ENCODE peak calls at places on chromosomes 11 and 22, in four cellular contexts. R is activated CD4-positive, alpha-beta T cell treated with anti-CD3 and anti-CD28 coated beads, Interleukin-2, amount 50 U/mL, for 24 hours; G is stimulated activated effector memory CD8-positive, alpha-beta T cell treated with anti-CD3 and anti-CD28 coated beads, Interleukin-12 subunit alpha, Interleukin-12 subunit beta, amount 100 ng/mL, for 72 hours; U is colonic mucosa. I is an unnamed sample.

GRCh38 chr11:128040603-128041002 is 546.8 kb downstream of the ETS1 start:
- DNase-seq in R (no peak), G (no peak), U (no peak), I (peak; percentile 33)

GRCh38 chr22:46290121-46290842 is 6.4 kb upstream of the GTSE1 start:
- DNase-seq in R (no peak), G (no peak), U (no peak), I (no peak)

GRCh38 chr11:128299132-128299726 is 288.1 kb downstream of the ETS1 start:
- DNase-seq in R (no peak), G (peak; percentile 55), U (no peak), I (peak; percentile 57)

GRCh38 chr11:43933226-43933607 is 9.2 kb upstream of the C11orf96 start:
- DNase-seq in R (no peak), G (no peak), U (no peak), I (no peak)

GRCh38 chr11:73423506-73423905 is 47.3 kb downstream of the RELT start:
- DNase-seq in R (no peak), G (no peak), U (no peak), I (no peak)

GRCh38 chr22:45185718-45186511 is 22.2 kb downstream of the NUP50 start:
- DNase-seq in R (no peak), G (no peak), U (no peak), I (no peak)

GRCh38 chr11:76524919-76525318 is 80.1 kb downstream of the EMSY start:
- DNase-seq in R (no peak), G (no peak), U (peak; percentile 56), I (peak; percentile 83)

GRCh38 chr11:78370406-78371172 is 47.0 kb downstream of the GAB2 start:
- DNase-seq in R (no peak), G (no peak), U (no peak), I (peak; percentile 68)

GRCh38 chr11:73308963-73309960 is 1.2 kb downstream of the ARHGEF17 start:
- DNase-seq in R (no peak), G (no peak), U (peak; percentile 82), I (peak; percentile 96)

GRCh38 chr11:14237333-14237988 is 121.5 kb downstream of the RRAS2 start:
- DNase-seq in R (no peak), G (no peak), U (no peak), I (no peak)

GRCh38 chr22:25067851-25068421 is 115.4 kb downstream of the KIAA1671 start:
- DNase-seq in R (no peak), G (peak; percentile 85), U (no peak), I (peak; percentile 41)

GRCh38 chr11:1692708-1693326 is 4.2 kb upstream of the KRTAP5-6 start:
- DNase-seq in R (no peak), G (no peak), U (no peak), I (no peak)

GRCh38 chr11:17066691-17067090 is 10.8 kb downstream of the RPS13 start:
- DNase-seq in R (no peak), G (no peak), U (no peak), I (no peak)

GRCh38 chr11:30281476-30282288 is 41.2 kb upstream of the ARL14EP start:
- DNase-seq in R (no peak), G (no peak), U (no peak), I (no peak)

GRCh38 chr22:48084749-48085090 is 1322.3 kb downstream of the TBC1D22A start:
- DNase-seq in R (no peak), G (no peak), U (no peak), I (no peak)

GRCh38 chr11:94544832-94545640 is 1.3 kb downstream of the FUT4 start:
- DNase-seq in R (no peak), G (no peak), U (peak; percentile 53), I (peak; percentile 43)

GRCh38 chr11:66124564-66124963 is 54.5 kb downstream of the PACS1 start:
- DNase-seq in R (no peak), G (no peak), U (no peak), I (peak; percentile 30)

GRCh38 chr22:49812838-49813237 is 14.8 kb downstream of the BRD1 start:
- DNase-seq in R (no peak), G (no peak), U (no peak), I (peak; percentile 69)

GRCh38 chr11:456533-456932 is 6.5 kb downstream of the PTDSS2 start:
- DNase-seq in R (no peak), G (no peak), U (no peak), I (no peak)

GRCh38 chr22:46073683-46074504 is 76.4 kb upstream of the PPARA start:
- DNase-seq in R (no peak), G (no peak), U (no peak), I (no peak)

GRCh38 chr11:45926001-45926401 is 3.5 kb downstream of the LARGE2 start:
- DNase-seq in R (no peak), G (no peak), U (no peak), I (no peak)

GRCh38 chr22:39598017-39598965 is 27.7 kb downstream of the CACNA1I start:
- DNase-seq in R (no peak), G (peak; percentile 55), U (peak; percentile 92), I (peak; percentile 49)

GRCh38 chr22:30079952-30080533 is at the start of gene HORMAD2:
- DNase-seq in R (no peak), G (no peak), U (no peak), I (peak; percentile 33)

GRCh38 chr11:116862951-116863350 is 25.5 kb upstream of the APOA1 start:
- DNase-seq in R (no peak), G (no peak), U (no peak), I (peak; percentile 37)

GRCh38 chr11:97722721-97723120 is 1298.0 kb upstream of the CNTN5 start:
- DNase-seq in R (no peak), G (no peak), U (no peak), I (no peak)

GRCh38 chr22:35839811-35840739 is 122.4 kb downstream of the APOL5 start:
- DNase-seq in R (no peak), G (no peak), U (peak; percentile 90), I (peak; percentile 94)

GRCh38 chr22:31922593-31922992 is 21.7 kb upstream of the YWHAH start:
- DNase-seq in R (no peak), G (no peak), U (no peak), I (no peak)

GRCh38 chr11:72766152-72766902 is 14.1 kb upstream of the ARAP1 start:
- DNase-seq in R (no peak), G (no peak), U (no peak), I (no peak)

GRCh38 chr11:70456921-70457532 is 58.7 kb downstream of the CTTN start:
- DNase-seq in R (no peak), G (no peak), U (no peak), I (peak; percentile 77)

GRCh38 chr11:2810401-2811205 is 75.0 kb downstream of the CDKN1C start:
- DNase-seq in R (no peak), G (no peak), U (no peak), I (no peak)

GRCh38 chr22:25410849-25411248 is 153.6 kb upstream of the GRK3 start:
- DNase-seq in R (no peak), G (no peak), U (no peak), I (no peak)

GRCh38 chr11:123450593-123450992 is 20.5 kb downstream of the GRAMD1B start:
- DNase-seq in R (no peak), G (no peak), U (no peak), I (no peak)

GRCh38 chr11:221539-221938 is 14.0 kb downstream of the RIC8A start:
- DNase-seq in R (no peak), G (no peak), U (no peak), I (no peak)

GRCh38 chr11:41612415-41612814 is 153.0 kb upstream of the LRRC4C start:
- DNase-seq in R (no peak), G (no peak), U (no peak), I (no peak)

GRCh38 chr11:65655570-65656332 is 7.0 kb downstream of the RELA start:
- DNase-seq in R (no peak), G (no peak), U (no peak), I (no peak)

GRCh38 chr11:69923641-69924307 is 104.6 kb upstream of the FGF3 start:
- DNase-seq in R (no peak), G (no peak), U (no peak), I (no peak)

GRCh38 chr22:48893288-48894063 is 934.2 kb downstream of the BRD1 start:
- DNase-seq in R (no peak), G (no peak), U (peak; percentile 11), I (no peak)

I was measured in AG20443.